ENCODE peak calls at places on chromosomes 1 and 21, in ten cellular contexts. E, T, Z, N, S, X, B, I, J and K are unnamed samples.

GRCh38 chr1:66386712-66387111 is 147.2 kb upstream of the SGIP1 start:
- DNase-seq in E (no peak), T (no peak), Z (no peak), N (no peak), S (no peak), X (no peak), B (no peak), I (no peak), J (no peak), K (no peak)

GRCh38 chr1:23344111-23344986 is at the start of gene HNRNPR:
- DNase-seq in E (peak), T (peak), Z (peak), N (peak), S (peak), X (peak), B (peak), I (peak), J (peak), K (peak)

GRCh38 chr1:20212685-20213331 is 26.5 kb upstream of the PLA2G2C start:
- DNase-seq in E (peak), T (peak), Z (no peak), N (peak), S (peak), X (peak), B (peak), I (peak), J (peak), K (no peak)

GRCh38 chr1:12472798-12473551 is 145.0 kb downstream of the DHRS3 start:
- DNase-seq in E (peak), T (no peak), Z (no peak), N (no peak), S (peak), X (peak), B (no peak), I (no peak), J (no peak), K (no peak)

GRCh38 chr1:21663951-21664805 is 5.0 kb downstream of the RAP1GAP start:
- DNase-seq in E (no peak), T (no peak), Z (no peak), N (peak), S (no peak), X (no peak), B (no peak), I (no peak), J (no peak), K (peak)

GRCh38 chr1:214573386-214574358 is 22.3 kb upstream of the PTPN14 start:
- DNase-seq in E (no peak), T (peak), Z (no peak), N (no peak), S (no peak), X (no peak), B (no peak), I (peak), J (no peak), K (no peak)

GRCh38 chr1:153752561-153753195 is 22.5 kb upstream of the SLC27A3 start:
- DNase-seq in E (no peak), T (no peak), Z (no peak), N (no peak), S (no peak), X (no peak), B (no peak), I (no peak), J (no peak), K (no peak)

GRCh38 chr21:42654179-42654912 is 925 bp downstream of the PDE9A start:
- DNase-seq in E (no peak), T (no peak), Z (no peak), N (peak), S (no peak), X (peak), B (peak), I (no peak), J (no peak), K (peak)

GRCh38 chr1:27687906-27688305 is 15.9 kb upstream of the IFI6 start:
- DNase-seq in E (no peak), T (no peak), Z (no peak), N (no peak), S (no peak), X (no peak), B (no peak), I (no peak), J (no peak), K (no peak)

GRCh38 chr1:15848143-15848928 is 829 bp downstream of the SPEN start:
- DNase-seq in E (peak), T (no peak), Z (no peak), N (peak), S (peak), X (peak), B (no peak), I (no peak), J (peak), K (no peak)

GRCh38 chr1:155038602-155039307 is 5.1 kb downstream of the DCST1 start:
- DNase-seq in E (no peak), T (peak), Z (no peak), N (no peak), S (peak), X (no peak), B (no peak), I (peak), J (no peak), K (no peak)

GRCh38 chr21:16280731-16281130 is 550.9 kb downstream of the USP25 start:
- DNase-seq in E (no peak), T (no peak), Z (no peak), N (no peak), S (no peak), X (no peak), B (no peak), I (no peak), J (no peak), K (no peak)

GRCh38 chr1:187465441-187465840 is 636.7 kb downstream of the PLA2G4A start:
- DNase-seq in E (no peak), T (no peak), Z (no peak), N (no peak), S (peak), X (no peak), B (no peak), I (no peak), J (no peak), K (no peak)

GRCh38 chr1:174693085-174693484 is 245.3 kb downstream of the GPR52 start:
- DNase-seq in E (no peak), T (no peak), Z (no peak), N (no peak), S (no peak), X (no peak), B (no peak), I (no peak), J (no peak), K (no peak)

GRCh38 chr1:219416598-219417238 is 196.2 kb downstream of the ZC3H11B start:
- DNase-seq in E (no peak), T (peak), Z (peak), N (no peak), S (peak), X (no peak), B (peak), I (peak), J (peak), K (no peak)

GRCh38 chr1:19969898-19970660 is 9.3 kb downstream of the PLA2G2A start:
- DNase-seq in E (no peak), T (no peak), Z (no peak), N (no peak), S (no peak), X (no peak), B (no peak), I (no peak), J (no peak), K (no peak)

GRCh38 chr1:102184477-102184876 is 187.8 kb upstream of the OLFM3 start:
- DNase-seq in E (no peak), T (no peak), Z (no peak), N (no peak), S (no peak), X (no peak), B (no peak), I (no peak), J (no peak), K (no peak)

GRCh38 chr1:100955322-100955721 is 59.4 kb downstream of the SLC30A7 start:
- DNase-seq in E (no peak), T (peak), Z (peak), N (no peak), S (no peak), X (no peak), B (no peak), I (peak), J (no peak), K (no peak)

GRCh38 chr1:21903638-21904474 is 33.3 kb downstream of the HSPG2 start:
- DNase-seq in E (no peak), T (no peak), Z (no peak), N (no peak), S (no peak), X (no peak), B (no peak), I (no peak), J (no peak), K (no peak)

GRCh38 chr1:109661391-109661790 is 5.5 kb downstream of the GSTM4 start:
- DNase-seq in E (no peak), T (no peak), Z (no peak), N (no peak), S (no peak), X (no peak), B (no peak), I (no peak), J (no peak), K (peak)

GRCh38 chr21:41643246-41643966 is 123.4 kb downstream of the RIPK4 start:
- DNase-seq in E (no peak), T (peak), Z (no peak), N (peak), S (no peak), X (no peak), B (no peak), I (no peak), J (no peak), K (peak)

GRCh38 chr1:150507912-150508864 is at the start of gene ECM1:
- DNase-seq in E (no peak), T (peak), Z (peak), N (no peak), S (peak), X (no peak), B (no peak), I (peak), J (peak), K (peak)

GRCh38 chr1:174883361-174883760 is 116.4 kb upstream of the CACYBP start:
- DNase-seq in E (no peak), T (peak), Z (peak), N (no peak), S (no peak), X (no peak), B (no peak), I (peak), J (no peak), K (no peak)

GRCh38 chr1:25731626-25732370 is 68.2 kb upstream of the SELENON start:
- DNase-seq in E (no peak), T (no peak), Z (no peak), N (peak), S (no peak), X (no peak), B (no peak), I (no peak), J (no peak), K (no peak)

GRCh38 chr1:214067853-214068703 is 80.3 kb downstream of the PROX1 start:
- DNase-seq in E (no peak), T (no peak), Z (no peak), N (no peak), S (no peak), X (no peak), B (no peak), I (no peak), J (no peak), K (no peak)

GRCh38 chr1:56135069-56135863 is 444.1 kb downstream of the PLPP3 start:
- DNase-seq in E (no peak), T (no peak), Z (no peak), N (no peak), S (no peak), X (no peak), B (no peak), I (no peak), J (no peak), K (no peak)

GRCh38 chr21:28018741-28019669 is 973.7 kb downstream of the LTN1 start:
- DNase-seq in E (peak), T (no peak), Z (no peak), N (no peak), S (no peak), X (peak), B (no peak), I (no peak), J (peak), K (no peak)
- TF ChIP-seq CTCF in E (no peak), T (peak), Z (no peak), N (no peak), S (no peak), X (no peak), B (no peak), I (peak), J (no peak), K (no peak)

GRCh38 chr1:205271277-205271676 is 43.5 kb downstream of the TMCC2 start:
- DNase-seq in E (no peak), T (no peak), Z (no peak), N (no peak), S (no peak), X (no peak), B (no peak), I (no peak), J (no peak), K (no peak)
- TF ChIP-seq CTCF in E (no peak), T (peak), Z (peak), N (no peak), S (no peak), X (no peak), B (no peak), I (no peak), J (no peak), K (peak)

GRCh38 chr1:210200090-210200736 is 32.4 kb upstream of the SERTAD4 start:
- DNase-seq in E (no peak), T (no peak), Z (no peak), N (no peak), S (no peak), X (no peak), B (no peak), I (no peak), J (no peak), K (no peak)
- TF ChIP-seq CTCF in E (no peak), T (peak), Z (no peak), N (peak), S (peak), X (no peak), B (no peak), I (peak), J (no peak), K (peak)

GRCh38 chr1:216601427-216601751 is 121.8 kb downstream of the ESRRG start:
- DNase-seq in E (no peak), T (no peak), Z (no peak), N (no peak), S (no peak), X (no peak), B (no peak), I (no peak), J (no peak), K (no peak)
- TF ChIP-seq CTCF in E (no peak), T (peak), Z (no peak), N (no peak), S (no peak), X (no peak), B (no peak), I (peak), J (no peak), K (peak)

GRCh38 chr1:159163609-159164008 is 7.8 kb upstream of the CADM3 start:
- DNase-seq in E (no peak), T (no peak), Z (no peak), N (no peak), S (no peak), X (no peak), B (no peak), I (no peak), J (no peak), K (no peak)
- TF ChIP-seq CTCF in E (no peak), T (no peak), Z (no peak), N (no peak), S (no peak), X (no peak), B (no peak), I (no peak), J (no peak), K (no peak)

GRCh38 chr1:41762251-41762650 is 156.5 kb downstream of the HIVEP3 start:
- DNase-seq in E (no peak), T (no peak), Z (no peak), N (no peak), S (no peak), X (no peak), B (no peak), I (no peak), J (no peak), K (no peak)
- TF ChIP-seq CTCF in E (no peak), T (no peak), Z (peak), N (no peak), S (no peak), X (no peak), B (no peak), I (no peak), J (no peak), K (peak)

GRCh38 chr1:99240621-99241020 is 23.7 kb upstream of the PLPPR4 start:
- DNase-seq in E (no peak), T (no peak), Z (no peak), N (no peak), S (no peak), X (no peak), B (no peak), I (no peak), J (no peak), K (no peak)

GRCh38 chr1:99250724-99251123 is 13.6 kb upstream of the PLPPR4 start:
- DNase-seq in E (no peak), T (peak), Z (no peak), N (no peak), S (no peak), X (no peak), B (no peak), I (no peak), J (no peak), K (no peak)

GRCh38 chr1:99251308-99251707 is 13.0 kb upstream of the PLPPR4 start:
- DNase-seq in E (no peak), T (no peak), Z (no peak), N (no peak), S (no peak), X (no peak), B (no peak), I (no peak), J (no peak), K (no peak)

GRCh38 chr1:99247199-99247598 is 17.1 kb upstream of the PLPPR4 start:
- DNase-seq in E (no peak), T (no peak), Z (no peak), N (no peak), S (no peak), X (no peak), B (no peak), I (no peak), J (no peak), K (no peak)

GRCh38 chr1:99246152-99246551 is 18.1 kb upstream of the PLPPR4 start:
- DNase-seq in E (no peak), T (no peak), Z (no peak), N (no peak), S (no peak), X (no peak), B (no peak), I (no peak), J (no peak), K (no peak)
- TF ChIP-seq CTCF in E (no peak), T (no peak), Z (no peak), N (no peak), S (no peak), X (no peak), B (no peak), I (no peak), J (no peak), K (no peak)

DNA sequence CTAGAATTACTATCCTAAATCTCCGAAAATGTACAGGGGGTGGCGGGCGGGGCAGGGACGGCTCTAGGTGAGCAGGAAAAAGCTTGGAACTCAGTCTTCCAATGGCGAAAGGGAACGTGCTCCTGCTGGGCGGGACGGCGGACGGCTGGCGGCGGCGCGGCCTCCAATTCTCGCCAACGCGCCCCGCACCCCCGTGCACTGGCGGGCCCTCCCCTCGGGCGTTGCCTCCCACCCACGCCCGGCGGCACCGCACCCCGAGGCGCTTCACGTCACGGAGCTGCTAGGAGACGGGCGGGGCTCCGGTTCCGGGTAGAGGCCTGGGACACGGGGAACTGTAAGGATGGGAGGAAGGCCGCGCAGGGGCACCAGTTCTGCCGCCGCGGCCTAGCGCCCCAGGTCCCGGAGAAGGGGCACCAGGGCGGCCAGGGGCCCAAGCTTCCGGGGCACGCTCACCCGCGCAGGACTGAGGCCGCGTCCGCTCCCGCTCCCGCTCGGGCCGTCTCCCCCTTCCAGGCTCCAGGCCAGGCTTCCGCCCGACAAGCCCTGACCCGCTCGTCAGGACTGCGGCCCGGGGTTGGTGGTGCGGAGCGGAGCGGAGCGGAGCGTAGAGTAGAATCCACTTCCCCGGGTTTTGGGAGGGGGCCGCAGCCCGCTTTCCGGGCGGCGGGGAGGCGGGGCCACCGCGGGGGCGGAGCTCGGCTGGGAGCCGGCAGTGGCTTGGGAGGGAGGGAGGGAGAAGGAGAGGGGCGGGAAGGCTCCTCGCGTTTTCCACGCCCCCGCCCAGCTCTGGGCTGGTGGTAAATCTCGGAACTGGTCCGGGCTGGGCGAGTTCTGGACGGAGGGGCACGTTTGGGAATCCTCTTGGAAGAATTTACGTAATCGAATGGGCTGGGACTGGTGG is at the start of gene DDX59:
- DNase-seq in E (peak), T (peak), Z (peak), N (peak), S (peak), X (peak), B (peak), I (peak), J (peak), K (peak)
- TF ChIP-seq CTCF in E (no peak), T (no peak), Z (no peak), N (no peak), S (no peak), X (no peak), B (no peak), I (no peak), J (no peak), K (peak)

GRCh38 chr1:170665625-170666024 is 1.7 kb downstream of the PRRX1 start:
- DNase-seq in E (no peak), T (no peak), Z (no peak), N (no peak), S (no peak), X (no peak), B (no peak), I (no peak), J (no peak), K (no peak)
- TF ChIP-seq CTCF in E (no peak), T (no peak), Z (no peak), N (no peak), S (no peak), X (no peak), B (no peak), I (no peak), J (no peak), K (no peak)